ENCODE peak calls at places on chromosomes 12 and 14, in five cellular contexts. K, V, U, L and A are unnamed samples.

GRCh38 chr12:26833692-26834168 is 736 bp upstream of the ITPR2 start:
- DNase-seq in K (peak; percentile 69), V (peak; percentile 25), U (no peak), L (peak; percentile 60), A (peak; percentile 91)

GRCh38 chr12:10968765-10969456 is 17.8 kb downstream of the TAS2R50 start:
- DNase-seq in K (peak; percentile 90), V (peak; percentile 45), U (no peak), L (peak; percentile 72), A (peak; percentile 82)

GRCh38 chr12:71556881-71557280 is 106.8 kb downstream of the ZFC3H1 start:
- DNase-seq in K (peak; percentile 75), V (peak; percentile 77), U (no peak), L (peak; percentile 76), A (peak; percentile 68)

GRCh38 chr12:6426882-6427671 is 17.7 kb upstream of the CD27 start:
- DNase-seq in K (no peak), V (no peak), U (no peak), L (no peak), A (no peak)

GRCh38 chr14:97978336-97978735 is 1181.2 kb downstream of the VRK1 start:
- DNase-seq in K (no peak), V (peak; percentile 9), U (peak; percentile 98), L (peak; percentile 27), A (no peak)

GRCh38 chr12:124921200-124922008 is 7.0 kb upstream of the UBC start:
- DNase-seq in K (peak; percentile 68), V (peak; percentile 28), U (no peak), L (peak; percentile 78), A (peak; percentile 67)

GRCh38 chr14:63357841-63358240 is 39.1 kb upstream of the GPHB5 start:
- DNase-seq in K (no peak), V (no peak), U (no peak), L (no peak), A (no peak)

GRCh38 chr14:65517635-65518542 is 105.4 kb downstream of the FUT8 start:
- DNase-seq in K (no peak), V (no peak), U (no peak), L (no peak), A (no peak)

GRCh38 chr14:53032161-53032803 is 81.4 kb upstream of the FERMT2 start:
- DNase-seq in K (peak; percentile 87), V (peak; percentile 61), U (no peak), L (peak; percentile 91), A (peak; percentile 62)

GRCh38 chr14:73718742-73719251 is 4.6 kb upstream of the PNMA1 start:
- DNase-seq in K (no peak), V (no peak), U (no peak), L (no peak), A (no peak)

GRCh38 chr12:26338574-26339572 is 143.5 kb downstream of the SSPN start:
- DNase-seq in K (peak; percentile 32), V (peak; percentile 48), U (no peak), L (peak; percentile 28), A (no peak)